ENCODE peak calls at places on chromosome 7, in ten cellular contexts. One of them, this sample, is unnamed.

GRCh38 chr7:2934984-2935740 is 91.1 kb upstream of the GNA12 start:
- DNase-seq in fibroblast of mammary gland: no peak
- DNase-seq in fibroblast of villous mesenchyme: no peak
- DNase-seq in GM13976: no peak
- DNase-seq in natural killer cell: no peak
- DNase-seq in uterus: no peak
- DNase-seq in MCF 10A: no peak
- DNase-seq in fibroblast of the aortic adventitia: no peak
- DNase-seq in BE2C: no peak
- DNase-seq in progenitor cell of endocrine pancreas: no peak
- DNase-seq in this sample: no peak

GRCh38 chr7:114229251-114229650 is 185.4 kb upstream of the FOXP2 start:
- DNase-seq in fibroblast of mammary gland: no peak
- DNase-seq in fibroblast of villous mesenchyme: no peak
- DNase-seq in GM13976: no peak
- DNase-seq in natural killer cell: no peak
- DNase-seq in uterus: no peak
- DNase-seq in MCF 10A: no peak
- DNase-seq in fibroblast of the aortic adventitia: peak
- DNase-seq in BE2C: no peak
- DNase-seq in progenitor cell of endocrine pancreas: no peak
- DNase-seq in this sample: no peak

GRCh38 chr7:141027043-141027442 is 12.3 kb upstream of the MRPS33 start:
- DNase-seq in fibroblast of mammary gland: no peak
- DNase-seq in fibroblast of villous mesenchyme: no peak
- DNase-seq in GM13976: no peak
- DNase-seq in natural killer cell: no peak
- DNase-seq in uterus: no peak
- DNase-seq in MCF 10A: no peak
- DNase-seq in fibroblast of the aortic adventitia: no peak
- DNase-seq in BE2C: no peak
- DNase-seq in progenitor cell of endocrine pancreas: no peak
- DNase-seq in this sample: no peak

GRCh38 chr7:37440738-37441404 is 7.8 kb downstream of the ELMO1 start:
- DNase-seq in fibroblast of mammary gland: no peak
- DNase-seq in fibroblast of villous mesenchyme: no peak
- DNase-seq in GM13976: no peak
- DNase-seq in natural killer cell: no peak
- DNase-seq in uterus: peak
- DNase-seq in MCF 10A: no peak
- DNase-seq in fibroblast of the aortic adventitia: no peak
- DNase-seq in BE2C: no peak
- DNase-seq in progenitor cell of endocrine pancreas: no peak
- DNase-seq in this sample: no peak

GRCh38 chr7:140403878-140404564 is at the start of gene RAB19:
- DNase-seq in fibroblast of mammary gland: no peak
- DNase-seq in fibroblast of villous mesenchyme: no peak
- DNase-seq in GM13976: peak
- DNase-seq in natural killer cell: peak
- DNase-seq in uterus: no peak
- DNase-seq in MCF 10A: peak
- DNase-seq in fibroblast of the aortic adventitia: no peak
- DNase-seq in BE2C: no peak
- DNase-seq in progenitor cell of endocrine pancreas: peak
- DNase-seq in this sample: no peak

GRCh38 chr7:98294798-98295382 is 13.4 kb downstream of the BRI3 start:
- DNase-seq in fibroblast of mammary gland: peak
- DNase-seq in fibroblast of villous mesenchyme: peak
- DNase-seq in GM13976: peak
- DNase-seq in natural killer cell: no peak
- DNase-seq in uterus: no peak
- DNase-seq in MCF 10A: peak
- DNase-seq in fibroblast of the aortic adventitia: no peak
- DNase-seq in BE2C: peak
- DNase-seq in progenitor cell of endocrine pancreas: peak
- DNase-seq in this sample: peak

GRCh38 chr7:7321681-7322080 is 139.3 kb downstream of the C1GALT1 start:
- DNase-seq in fibroblast of mammary gland: no peak
- DNase-seq in fibroblast of villous mesenchyme: no peak
- DNase-seq in GM13976: peak
- DNase-seq in natural killer cell: no peak
- DNase-seq in uterus: no peak
- DNase-seq in MCF 10A: peak
- DNase-seq in fibroblast of the aortic adventitia: peak
- DNase-seq in BE2C: no peak
- DNase-seq in progenitor cell of endocrine pancreas: no peak
- DNase-seq in this sample: peak

GRCh38 chr7:121079425-121080169 is 91.1 kb downstream of the CPED1 start:
- DNase-seq in fibroblast of mammary gland: peak
- DNase-seq in fibroblast of villous mesenchyme: no peak
- DNase-seq in GM13976: no peak
- DNase-seq in natural killer cell: no peak
- DNase-seq in uterus: no peak
- DNase-seq in MCF 10A: peak
- DNase-seq in fibroblast of the aortic adventitia: peak
- DNase-seq in BE2C: no peak
- DNase-seq in progenitor cell of endocrine pancreas: no peak
- DNase-seq in this sample: no peak

GRCh38 chr7:54904130-54904529 is 114.7 kb upstream of the EGFR start:
- DNase-seq in fibroblast of mammary gland: peak
- DNase-seq in fibroblast of villous mesenchyme: peak
- DNase-seq in GM13976: no peak
- DNase-seq in natural killer cell: no peak
- DNase-seq in uterus: peak
- DNase-seq in MCF 10A: peak
- DNase-seq in fibroblast of the aortic adventitia: peak
- DNase-seq in BE2C: no peak
- DNase-seq in progenitor cell of endocrine pancreas: no peak
- DNase-seq in this sample: no peak

DNA sequence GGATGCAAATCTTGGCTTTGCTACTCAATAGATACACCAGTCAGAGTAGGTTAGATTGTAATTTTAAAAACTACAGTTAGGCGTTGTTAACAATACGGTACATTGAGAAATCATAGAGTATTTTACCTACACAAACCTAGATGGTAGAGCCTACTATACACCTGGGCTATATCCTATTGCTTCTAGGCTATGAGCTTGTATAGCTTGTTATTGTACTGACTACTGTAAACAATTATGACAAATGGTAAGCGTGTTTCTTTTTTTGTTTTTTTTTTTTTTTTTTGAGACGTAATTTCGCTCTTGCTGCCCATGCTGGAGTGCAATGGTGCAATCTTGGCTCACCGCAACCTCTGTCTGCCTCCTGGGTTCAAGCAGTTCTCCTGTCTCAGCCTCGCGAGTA is 3.7 kb downstream of the SEPTIN7 start:
- DNase-seq in fibroblast of mammary gland: no peak
- DNase-seq in fibroblast of villous mesenchyme: no peak
- DNase-seq in GM13976: no peak
- DNase-seq in natural killer cell: no peak
- DNase-seq in uterus: no peak
- DNase-seq in MCF 10A: no peak
- DNase-seq in fibroblast of the aortic adventitia: no peak
- DNase-seq in BE2C: no peak
- DNase-seq in progenitor cell of endocrine pancreas: no peak
- DNase-seq in this sample: no peak
- TF ChIP-seq CTCF in fibroblast of mammary gland: no peak
- TF ChIP-seq CTCF in fibroblast of villous mesenchyme: no peak
- TF ChIP-seq CTCF in GM13976: no peak
- TF ChIP-seq CTCF in natural killer cell: no peak
- TF ChIP-seq CTCF in uterus: no peak
- TF ChIP-seq CTCF in MCF 10A: no peak
- TF ChIP-seq CTCF in fibroblast of the aortic adventitia: no peak
- TF ChIP-seq CTCF in BE2C: no peak
- TF ChIP-seq CTCF in progenitor cell of endocrine pancreas: no peak
- TF ChIP-seq CTCF in this sample: no peak

GRCh38 chr7:90412458-90413184 is 9.4 kb downstream of the CLDN12 start:
- DNase-seq in fibroblast of mammary gland: peak
- DNase-seq in fibroblast of villous mesenchyme: no peak
- DNase-seq in GM13976: no peak
- DNase-seq in natural killer cell: no peak
- DNase-seq in uterus: no peak
- DNase-seq in MCF 10A: peak
- DNase-seq in fibroblast of the aortic adventitia: no peak
- DNase-seq in BE2C: peak
- DNase-seq in progenitor cell of endocrine pancreas: no peak
- DNase-seq in this sample: peak
- TF ChIP-seq CTCF in fibroblast of mammary gland: peak
- TF ChIP-seq CTCF in fibroblast of villous mesenchyme: peak
- TF ChIP-seq CTCF in GM13976: peak
- TF ChIP-seq CTCF in natural killer cell: peak
- TF ChIP-seq CTCF in uterus: no peak
- TF ChIP-seq CTCF in MCF 10A: peak
- TF ChIP-seq CTCF in fibroblast of the aortic adventitia: peak
- TF ChIP-seq CTCF in BE2C: peak
- TF ChIP-seq CTCF in progenitor cell of endocrine pancreas: peak
- TF ChIP-seq CTCF in this sample: no peak

GRCh38 chr7:151091988-151092387 is 5.7 kb downstream of the AGAP3 start:
- DNase-seq in fibroblast of mammary gland: no peak
- DNase-seq in fibroblast of villous mesenchyme: no peak
- DNase-seq in GM13976: no peak
- DNase-seq in natural killer cell: no peak
- DNase-seq in uterus: no peak
- DNase-seq in MCF 10A: no peak
- DNase-seq in fibroblast of the aortic adventitia: no peak
- DNase-seq in BE2C: no peak
- DNase-seq in progenitor cell of endocrine pancreas: no peak
- DNase-seq in this sample: no peak

GRCh38 chr7:151091003-151091402 is 4.7 kb downstream of the AGAP3 start:
- DNase-seq in fibroblast of mammary gland: no peak
- DNase-seq in fibroblast of villous mesenchyme: no peak
- DNase-seq in GM13976: no peak
- DNase-seq in natural killer cell: no peak
- DNase-seq in uterus: no peak
- DNase-seq in MCF 10A: no peak
- DNase-seq in fibroblast of the aortic adventitia: no peak
- DNase-seq in BE2C: no peak
- DNase-seq in progenitor cell of endocrine pancreas: no peak
- DNase-seq in this sample: no peak

GRCh38 chr7:151093748-151094147 is 7.5 kb downstream of the AGAP3 start:
- DNase-seq in fibroblast of mammary gland: no peak
- DNase-seq in fibroblast of villous mesenchyme: no peak
- DNase-seq in GM13976: no peak
- DNase-seq in natural killer cell: no peak
- DNase-seq in uterus: no peak
- DNase-seq in MCF 10A: no peak
- DNase-seq in fibroblast of the aortic adventitia: no peak
- DNase-seq in BE2C: no peak
- DNase-seq in progenitor cell of endocrine pancreas: no peak
- DNase-seq in this sample: no peak

GRCh38 chr7:151089893-151090730 is 3.8 kb downstream of the AGAP3 start:
- DNase-seq in fibroblast of mammary gland: peak
- DNase-seq in fibroblast of villous mesenchyme: peak
- DNase-seq in GM13976: no peak
- DNase-seq in natural killer cell: no peak
- DNase-seq in uterus: peak
- DNase-seq in MCF 10A: no peak
- DNase-seq in fibroblast of the aortic adventitia: no peak
- DNase-seq in BE2C: no peak
- DNase-seq in progenitor cell of endocrine pancreas: no peak
- DNase-seq in this sample: no peak

GRCh38 chr7:151091431-151091830 is 5.2 kb downstream of the AGAP3 start:
- DNase-seq in fibroblast of mammary gland: peak
- DNase-seq in fibroblast of villous mesenchyme: peak
- DNase-seq in GM13976: no peak
- DNase-seq in natural killer cell: no peak
- DNase-seq in uterus: no peak
- DNase-seq in MCF 10A: peak
- DNase-seq in fibroblast of the aortic adventitia: no peak
- DNase-seq in BE2C: peak
- DNase-seq in progenitor cell of endocrine pancreas: no peak
- DNase-seq in this sample: no peak
- TF ChIP-seq CTCF in fibroblast of mammary gland: peak
- TF ChIP-seq CTCF in fibroblast of villous mesenchyme: peak
- TF ChIP-seq CTCF in GM13976: peak
- TF ChIP-seq CTCF in natural killer cell: no peak
- TF ChIP-seq CTCF in uterus: peak
- TF ChIP-seq CTCF in MCF 10A: peak
- TF ChIP-seq CTCF in fibroblast of the aortic adventitia: peak
- TF ChIP-seq CTCF in BE2C: peak
- TF ChIP-seq CTCF in progenitor cell of endocrine pancreas: peak
- TF ChIP-seq CTCF in this sample: peak

GRCh38 chr7:44307905-44308740 is 17.3 kb downstream of the CAMK2B start:
- DNase-seq in fibroblast of mammary gland: no peak
- DNase-seq in fibroblast of villous mesenchyme: no peak
- DNase-seq in GM13976: peak
- DNase-seq in natural killer cell: no peak
- DNase-seq in uterus: no peak
- DNase-seq in MCF 10A: peak
- DNase-seq in fibroblast of the aortic adventitia: no peak
- DNase-seq in BE2C: no peak
- DNase-seq in progenitor cell of endocrine pancreas: no peak
- DNase-seq in this sample: no peak

GRCh38 chr7:44308741-44309270 is 16.6 kb downstream of the CAMK2B start:
- DNase-seq in fibroblast of mammary gland: no peak
- DNase-seq in fibroblast of villous mesenchyme: no peak
- DNase-seq in GM13976: peak
- DNase-seq in natural killer cell: no peak
- DNase-seq in uterus: no peak
- DNase-seq in MCF 10A: no peak
- DNase-seq in fibroblast of the aortic adventitia: no peak
- DNase-seq in BE2C: no peak
- DNase-seq in progenitor cell of endocrine pancreas: no peak
- DNase-seq in this sample: no peak

GRCh38 chr7:44306608-44307007 is 18.8 kb downstream of the CAMK2B start:
- DNase-seq in fibroblast of mammary gland: no peak
- DNase-seq in fibroblast of villous mesenchyme: no peak
- DNase-seq in GM13976: peak
- DNase-seq in natural killer cell: no peak
- DNase-seq in uterus: no peak
- DNase-seq in MCF 10A: no peak
- DNase-seq in fibroblast of the aortic adventitia: no peak
- DNase-seq in BE2C: no peak
- DNase-seq in progenitor cell of endocrine pancreas: no peak
- DNase-seq in this sample: no peak

GRCh38 chr7:44305564-44306507 is 19.6 kb downstream of the CAMK2B start:
- DNase-seq in fibroblast of mammary gland: no peak
- DNase-seq in fibroblast of villous mesenchyme: no peak
- DNase-seq in GM13976: peak
- DNase-seq in natural killer cell: no peak
- DNase-seq in uterus: no peak
- DNase-seq in MCF 10A: peak
- DNase-seq in fibroblast of the aortic adventitia: no peak
- DNase-seq in BE2C: no peak
- DNase-seq in progenitor cell of endocrine pancreas: no peak
- DNase-seq in this sample: no peak

GRCh38 chr7:44307301-44307900 is 18.0 kb downstream of the CAMK2B start:
- DNase-seq in fibroblast of mammary gland: peak
- DNase-seq in fibroblast of villous mesenchyme: peak
- DNase-seq in GM13976: peak
- DNase-seq in natural killer cell: no peak
- DNase-seq in uterus: no peak
- DNase-seq in MCF 10A: peak
- DNase-seq in fibroblast of the aortic adventitia: peak
- DNase-seq in BE2C: peak
- DNase-seq in progenitor cell of endocrine pancreas: no peak
- DNase-seq in this sample: peak
- TF ChIP-seq CTCF in fibroblast of mammary gland: peak
- TF ChIP-seq CTCF in fibroblast of villous mesenchyme: peak
- TF ChIP-seq CTCF in GM13976: peak
- TF ChIP-seq CTCF in natural killer cell: no peak
- TF ChIP-seq CTCF in uterus: no peak
- TF ChIP-seq CTCF in MCF 10A: peak
- TF ChIP-seq CTCF in fibroblast of the aortic adventitia: peak
- TF ChIP-seq CTCF in BE2C: peak
- TF ChIP-seq CTCF in progenitor cell of endocrine pancreas: peak
- TF ChIP-seq CTCF in this sample: no peak

This sample was measured in nephron progenitor cell.